ENCODE peak calls at places on chromosome 15, in six cellular contexts. M is GM13977, S is activated T-helper 1 cell treated with Interleukin-2 at 50 U/mL for 16 hours, L is suprapubic skin, O is HFFc6, P is occipital lobe. Q is an unnamed sample.

GRCh38 chr15:51097553-51098330 is 3.0 kb upstream of the TNFAIP8L3 start:
- DNase-seq in M (no peak), S (no peak), L (no peak), O (peak; percentile 46), P (no peak), Q (peak; percentile 49)

GRCh38 chr15:36584511-36584910 is 5.1 kb downstream of the CDIN1 start:
- DNase-seq in M (no peak), S (no peak), L (no peak), O (no peak), P (no peak), Q (no peak)

GRCh38 chr15:58779554-58779953 is 8.5 kb downstream of the MINDY2 start:
- DNase-seq in M (no peak), S (no peak), L (no peak), O (no peak), P (no peak), Q (no peak)

GRCh38 chr15:92268900-92269299 is 124.8 kb upstream of the ST8SIA2 start:
- DNase-seq in M (no peak), S (no peak), L (no peak), O (no peak), P (no peak), Q (no peak)

GRCh38 chr15:68374346-68374745 is 57.6 kb downstream of the ITGA11 start:
- DNase-seq in M (no peak), S (no peak), L (peak; percentile 46), O (no peak), P (no peak), Q (no peak)

GRCh38 chr15:60255390-60255789 is 142.4 kb downstream of the ANXA2 start:
- DNase-seq in M (peak; percentile 37), S (no peak), L (no peak), O (no peak), P (no peak), Q (peak; percentile 65)

GRCh38 chr15:96326551-96327154 is 3.8 kb upstream of the NR2F2 start:
- DNase-seq in M (peak; percentile 25), S (no peak), L (no peak), O (peak; percentile 49), P (no peak), Q (no peak)

GRCh38 chr15:70512772-70513362 is 250.5 kb downstream of the UACA start:
- DNase-seq in M (peak; percentile 81), S (peak; percentile 41), L (no peak), O (peak; percentile 45), P (no peak), Q (peak; percentile 15)

GRCh38 chr15:78396976-78397375 is 41.0 kb upstream of the IREB2 start:
- DNase-seq in M (no peak), S (no peak), L (peak; percentile 71), O (peak; percentile 20), P (no peak), Q (no peak)

GRCh38 chr15:58048261-58048660 is 17.2 kb downstream of the ALDH1A2 start:
- DNase-seq in M (no peak), S (no peak), L (no peak), O (no peak), P (no peak), Q (no peak)

GRCh38 chr15:35958021-35958420 is 412.1 kb upstream of the DPH6 start:
- DNase-seq in M (no peak), S (no peak), L (no peak), O (no peak), P (no peak), Q (no peak)

GRCh38 chr15:31157644-31158069 is 56.1 kb upstream of the TRPM1 start:
- DNase-seq in M (no peak), S (no peak), L (no peak), O (no peak), P (no peak), Q (no peak)

GRCh38 chr15:96264351-96264798 is 66.1 kb upstream of the NR2F2 start:
- DNase-seq in M (no peak), S (no peak), L (no peak), O (no peak), P (no peak), Q (no peak)

GRCh38 chr15:94387854-94388441 is 156.6 kb downstream of the MCTP2 start:
- DNase-seq in M (no peak), S (no peak), L (no peak), O (no peak), P (no peak), Q (no peak)

GRCh38 chr15:85142324-85142723 is 160.7 kb downstream of the PDE8A start:
- DNase-seq in M (no peak), S (no peak), L (no peak), O (peak; percentile 62), P (no peak), Q (peak; percentile 8)

GRCh38 chr15:41791970-41792637 is 17.8 kb downstream of the MAPKBP1 start:
- DNase-seq in M (no peak), S (no peak), L (no peak), O (no peak), P (no peak), Q (no peak)

GRCh38 chr15:55846108-55846707 is 103.3 kb upstream of the PRTG start:
- DNase-seq in M (peak; percentile 64), S (no peak), L (no peak), O (peak; percentile 83), P (no peak), Q (peak; percentile 74)

GRCh38 chr15:51186121-51186795 is 91.6 kb upstream of the TNFAIP8L3 start:
- DNase-seq in M (no peak), S (no peak), L (no peak), O (no peak), P (no peak), Q (no peak)

GRCh38 chr15:95468820-95469219 is 861.7 kb upstream of the NR2F2 start:
- DNase-seq in M (no peak), S (no peak), L (no peak), O (no peak), P (no peak), Q (no peak)

GRCh38 chr15:79007066-79007465 is 62.2 kb upstream of the CTSH start:
- DNase-seq in M (no peak), S (no peak), L (no peak), O (peak; percentile 15), P (no peak), Q (peak; percentile 10)

GRCh38 chr15:93825721-93826120 is 405.6 kb upstream of the MCTP2 start:
- DNase-seq in M (no peak), S (no peak), L (no peak), O (no peak), P (no peak), Q (no peak)

GRCh38 chr15:91887921-91888373 is 34.4 kb downstream of the SLCO3A1 start:
- DNase-seq in M (no peak), S (no peak), L (no peak), O (no peak), P (no peak), Q (no peak)

GRCh38 chr15:53644681-53645080 is 114.8 kb downstream of the WDR72 start:
- DNase-seq in M (no peak), S (no peak), L (no peak), O (no peak), P (no peak), Q (no peak)

GRCh38 chr15:72902245-72902928 is 118.8 kb upstream of the ADPGK start:
- DNase-seq in M (no peak), S (no peak), L (no peak), O (peak; percentile 75), P (no peak), Q (no peak)

GRCh38 chr15:90001062-90001682 is at the start of gene ZNF710:
- DNase-seq in M (peak; percentile 87), S (no peak), L (peak; percentile 69), O (peak; percentile 47), P (peak; percentile 28), Q (peak; percentile 55)

GRCh38 chr15:70923311-70924080 is 30.9 kb downstream of the LRRC49 start:
- DNase-seq in M (no peak), S (no peak), L (no peak), O (no peak), P (no peak), Q (no peak)

GRCh38 chr15:46331546-46331945 is 696.7 kb downstream of the SQOR start:
- DNase-seq in M (no peak), S (no peak), L (no peak), O (no peak), P (no peak), Q (no peak)

GRCh38 chr15:51768018-51768417 is 16.6 kb downstream of the TMOD2 start:
- DNase-seq in M (no peak), S (no peak), L (no peak), O (no peak), P (no peak), Q (no peak)

GRCh38 chr15:101054116-101054515 is 135.0 kb downstream of the LRRK1 start:
- DNase-seq in M (no peak), S (no peak), L (peak; percentile 10), O (no peak), P (no peak), Q (no peak)

Q was measured in kidney glomerular epithelial cell.